ENCODE peak calls at places on chromosome 12, in four cellular contexts. P is H1, Z is K562, K is SK-N-SH. H is an unnamed sample.
A peak's percentile ranks its signal among the peaks of the same experiment; 100 is the strongest.

GRCh38 chr12:59444932-59445331 is 150.9 kb upstream of the SLC16A7 start:
- DNase-seq in P (no peak), K (no peak), Z (no peak), H (peak; percentile 15)

GRCh38 chr12:104667139-104667538 is 210.4 kb downstream of the CHST11 start:
- DNase-seq in K (no peak), P (no peak), Z (no peak), H (no peak)

GRCh38 chr12:43063642-43064041 is 474.1 kb upstream of the PRICKLE1 start:
- DNase-seq in Z (no peak), P (no peak), K (no peak), H (no peak)

GRCh38 chr12:94098466-94098865 is 49.9 kb upstream of the PLXNC1 start:
- DNase-seq in K (no peak), P (no peak), Z (no peak), H (no peak)

GRCh38 chr12:106954462-106955376 is 988 bp upstream of the TMEM263 start:
- DNase-seq in Z (peak; percentile 46), P (peak; percentile 52), K (peak; percentile 58), H (peak; percentile 18)

GRCh38 chr12:45938566-45938965 is 51.8 kb downstream of the SCAF11 start:
- DNase-seq in K (no peak), P (no peak), Z (no peak), H (no peak)

GRCh38 chr12:53427905-53428594 is 4.4 kb downstream of the AMHR2 start:
- DNase-seq in Z (no peak), P (no peak), K (no peak), H (no peak)

GRCh38 chr12:120167529-120168095 is 26.9 kb downstream of the GCN1 start:
- DNase-seq in P (no peak), Z (no peak), K (no peak), H (no peak)

GRCh38 chr12:113867258-113867657 is 98.9 kb downstream of the RBM19 start:
- DNase-seq in K (peak; percentile 60), P (peak; percentile 64), Z (peak; percentile 56), H (peak; percentile 62)

GRCh38 chr12:93144109-93144508 is 215.0 kb upstream of the EEA1 start:
- DNase-seq in Z (no peak), P (no peak), K (no peak), H (no peak)

GRCh38 chr12:113244015-113244983 is 23.0 kb downstream of the TPCN1 start:
- DNase-seq in K (peak; percentile 56), P (no peak), Z (no peak), H (no peak)

GRCh38 chr12:132429122-132429931 is 60.6 kb upstream of the FBRSL1 start:
- DNase-seq in P (peak; percentile 73), K (peak; percentile 70), Z (no peak), H (peak; percentile 52)

GRCh38 chr12:102406033-102406584 is 74.3 kb downstream of the IGF1 start:
- DNase-seq in K (peak; percentile 46), Z (no peak), P (no peak), H (no peak)

GRCh38 chr12:12806784-12807516 is 6.2 kb upstream of the DDX47 start:
- DNase-seq in P (no peak), Z (no peak), K (no peak), H (no peak)

GRCh38 chr12:92912052-92912451 is 17.0 kb downstream of the EEA1 start:
- DNase-seq in K (no peak), P (no peak), Z (no peak), H (no peak)

GRCh38 chr12:62808166-62808879 is 126.6 kb downstream of the PPM1H start:
- DNase-seq in Z (no peak), P (no peak), K (no peak), H (no peak)

GRCh38 chr12:16421806-16422205 is 74.4 kb downstream of the MGST1 start:
- DNase-seq in P (no peak), Z (no peak), K (no peak), H (no peak)

GRCh38 chr12:31589582-31589895 is 1.4 kb downstream of the DENND5B start:
- DNase-seq in P (no peak), K (no peak), Z (no peak), H (peak; percentile 71)

GRCh38 chr12:77625441-77625840 is 205.3 kb upstream of the NAV3 start:
- DNase-seq in K (no peak), Z (no peak), P (no peak), H (no peak)

GRCh38 chr12:116361404-116362223 is 84.1 kb upstream of the MED13L start:
- DNase-seq in K (no peak), Z (no peak), P (no peak), H (no peak)

GRCh38 chr12:94458882-94459772 is 540 bp downstream of the CEP83 start:
- DNase-seq in Z (no peak), K (peak; percentile 25), P (no peak), H (no peak)

GRCh38 chr12:54051916-54052744 is 1.5 kb upstream of the HOXC4 start:
- DNase-seq in K (peak; percentile 51), Z (no peak), P (no peak), H (no peak)

GRCh38 chr12:127592278-127592677 is 674.7 kb upstream of the TMEM132C start:
- DNase-seq in K (no peak), P (no peak), Z (no peak), H (no peak)

GRCh38 chr12:46843811-46844210 is 18.0 kb upstream of the SLC38A4 start:
- DNase-seq in P (no peak), K (no peak), Z (no peak), H (no peak)

GRCh38 chr12:48997719-48998496 is 1.3 kb downstream of the DDN start:
- DNase-seq in P (peak; percentile 84), Z (peak; percentile 82), K (peak; percentile 90), H (no peak)

GRCh38 chr12:5518584-5519365 is 86.9 kb downstream of the NTF3 start:
- DNase-seq in Z (no peak), P (peak; percentile 55), K (no peak), H (peak; percentile 56)

GRCh38 chr12:110906088-110906487 is 14.3 kb downstream of the MYL2 start:
- DNase-seq in K (no peak), Z (no peak), P (no peak), H (no peak)

GRCh38 chr12:124426594-124427550 is 132.0 kb downstream of the RFLNA start:
- DNase-seq in Z (no peak), K (no peak), P (no peak), H (no peak)

GRCh38 chr12:10395390-10395998 is 5.7 kb upstream of the KLRK1 start:
- DNase-seq in Z (no peak), K (no peak), P (no peak), H (peak; percentile 25)

GRCh38 chr12:128994869-128995268 is 141.6 kb downstream of the GLT1D1 start:
- DNase-seq in K (no peak), Z (no peak), P (no peak), H (no peak)

GRCh38 chr12:1429980-1430379 is 164.4 kb downstream of the FBXL14 start:
- DNase-seq in Z (no peak), K (no peak), P (no peak), H (no peak)

GRCh38 chr12:50213439-50213838 is 46.3 kb upstream of the CERS5 start:
- DNase-seq in Z (no peak), P (no peak), K (no peak), H (no peak)

DNA sequence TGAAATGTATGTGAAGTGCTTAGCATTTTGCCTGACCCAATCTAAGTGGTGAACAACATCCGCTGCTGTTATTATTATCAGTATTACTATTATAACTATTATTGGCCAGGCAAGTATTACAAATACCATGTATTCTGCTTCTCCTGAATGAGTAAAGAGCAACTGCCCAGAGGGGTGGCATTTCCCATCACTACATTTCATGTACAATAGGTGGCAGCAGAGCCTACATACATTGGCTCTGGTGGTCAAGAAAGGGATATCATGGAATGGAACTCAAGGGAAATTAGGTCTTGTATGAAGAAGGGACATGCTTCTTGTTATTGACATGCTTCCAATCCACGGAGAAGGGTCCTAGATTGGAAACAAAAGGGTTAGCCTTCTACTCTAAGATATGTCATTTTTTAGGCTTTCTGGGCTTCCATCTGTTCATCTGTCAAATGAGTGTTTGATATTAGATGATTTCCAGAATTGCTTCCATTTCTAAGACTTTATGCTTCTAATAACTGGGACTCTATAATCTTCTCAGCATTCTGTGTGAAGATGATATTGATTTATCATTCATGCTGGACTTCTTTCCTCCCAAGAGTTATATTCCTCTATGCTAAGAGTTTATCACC is 239.0 kb downstream of the SSPN start:
- DNase-seq in K (peak; percentile 52), Z (peak; percentile 41), P (no peak), H (peak; percentile 36)
- TF ChIP-seq TEAD4 in K (no peak), Z (no peak), P (peak; percentile 52), H (no peak)

GRCh38 chr12:109900752-109901580 is 892 bp downstream of the TCHP start:
- DNase-seq in K (peak; percentile 75), P (peak; percentile 61), Z (peak; percentile 35), H (peak; percentile 34)

GRCh38 chr12:109899783-109900751 is at the start of gene TCHP:
- DNase-seq in Z (peak; percentile 88), P (peak; percentile 76), K (peak; percentile 92), H (peak; percentile 74)

GRCh38 chr12:109897029-109897428 is 3.0 kb upstream of the TCHP start:
- DNase-seq in P (no peak), K (no peak), Z (no peak), H (no peak)

GRCh38 chr12:109905301-109905700 is 5.2 kb downstream of the TCHP start:
- DNase-seq in P (no peak), K (no peak), Z (no peak), H (no peak)

GRCh38 chr12:109902866-109903265 is 2.8 kb downstream of the TCHP start:
- DNase-seq in K (no peak), Z (no peak), P (no peak), H (no peak)
- TF ChIP-seq TEAD4 in K (no peak), Z (no peak), P (no peak), H (no peak)

GRCh38 chr12:95988506-95989275 is 7.5 kb downstream of the HAL start:
- DNase-seq in P (no peak), K (no peak), Z (no peak), H (no peak)

GRCh38 chr12:95982602-95983001 is 13.5 kb downstream of the HAL start:
- DNase-seq in K (no peak), Z (no peak), P (no peak), H (no peak)

GRCh38 chr12:95980437-95980836 is 15.7 kb downstream of the HAL start:
- DNase-seq in K (no peak), P (no peak), Z (no peak), H (no peak)

GRCh38 chr12:95986635-95987535 is 9.3 kb downstream of the HAL start:
- DNase-seq in K (no peak), P (no peak), Z (no peak), H (peak; percentile 26)

DNA sequence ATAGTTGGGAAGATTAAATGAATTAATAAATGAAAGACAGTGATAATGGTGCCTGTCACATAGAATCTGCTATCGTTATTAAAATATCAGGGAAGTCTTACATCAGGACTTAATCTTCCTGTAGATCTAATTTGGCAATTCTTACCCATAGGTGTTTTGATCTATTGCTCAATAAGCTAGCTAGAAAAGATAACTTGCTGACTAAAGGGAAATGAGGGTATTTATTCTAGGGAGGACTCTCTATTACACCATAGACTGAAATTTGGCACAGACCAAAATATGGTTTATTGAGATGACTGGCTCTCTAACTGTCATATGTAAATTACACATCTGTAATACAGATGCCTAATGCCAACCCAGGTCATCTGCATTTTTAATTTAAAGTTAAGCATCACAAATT is 11.5 kb downstream of the HAL start:
- DNase-seq in P (no peak), K (no peak), Z (no peak), H (no peak)
- TF ChIP-seq TEAD4 in P (no peak), K (no peak), Z (no peak), H (no peak)

GRCh38 chr12:51326762-51327439 is 2.9 kb upstream of the BIN2 start:
- DNase-seq in K (no peak), P (no peak), Z (peak; percentile 56), H (no peak)
- TF ChIP-seq TEAD4 in K (no peak), P (no peak), Z (no peak), H (no peak)